ENCODE peak calls at places on chromosomes 2 and 18, in eight cellular contexts. Z is OCI-LY7, M is uterus, T is nephron progenitor cell, P is Panc1, L is MCF 10A, W is neural crest cell, S is GM13977. J is an unnamed sample.

GRCh38 chr2:24881623-24882022 is 38.4 kb downstream of the ADCY3 start:
- DNase-seq in M (no peak), P (no peak), Z (peak; percentile 7), T (no peak), L (no peak), W (no peak), S (no peak), J (no peak)

GRCh38 chr2:62474173-62474572 is 31.8 kb downstream of the TMEM17 start:
- DNase-seq in Z (no peak), M (no peak), P (no peak), T (no peak), L (no peak), W (no peak), S (no peak), J (no peak)

GRCh38 chr18:2086439-2086838 is 484.9 kb downstream of the METTL4 start:
- DNase-seq in Z (no peak), T (no peak), S (no peak), L (no peak), W (no peak), M (no peak), P (no peak), J (no peak)

GRCh38 chr18:22858121-22858520 is 75.0 kb upstream of the RBBP8 start:
- DNase-seq in T (no peak), L (no peak), P (no peak), S (no peak), Z (no peak), M (no peak), W (no peak), J (no peak)

GRCh38 chr18:13276530-13277520 is 58.3 kb downstream of the LDLRAD4 start:
- DNase-seq in W (no peak), S (no peak), P (no peak), T (no peak), Z (no peak), L (no peak), M (no peak), J (no peak)

GRCh38 chr18:3452750-3453539 is 3.0 kb downstream of the TGIF1 start:
- DNase-seq in Z (no peak), S (no peak), M (peak; percentile 29), W (no peak), L (peak; percentile 25), T (no peak), P (no peak), J (no peak)

GRCh38 chr2:74704216-74704615 is 50.2 kb downstream of the SEMA4F start:
- DNase-seq in P (no peak), M (no peak), Z (no peak), S (no peak), L (no peak), W (no peak), T (no peak), J (no peak)

GRCh38 chr2:153476491-153477095 is 2.0 kb downstream of the RPRM start:
- DNase-seq in T (peak; percentile 28), S (no peak), W (no peak), L (no peak), P (no peak), M (peak; percentile 26), Z (no peak), J (no peak)

GRCh38 chr2:120503793-120504571 is 158.0 kb downstream of the INHBB start:
- DNase-seq in T (no peak), Z (no peak), M (no peak), L (peak; percentile 32), S (no peak), W (no peak), P (no peak), J (no peak)

GRCh38 chr2:1990151-1990589 is 245.9 kb upstream of the PXDN start:
- DNase-seq in P (no peak), S (no peak), T (no peak), M (no peak), L (no peak), Z (no peak), W (no peak), J (no peak)

GRCh38 chr18:55343396-55344073 is 244.5 kb downstream of the TCF4 start:
- DNase-seq in T (no peak), S (no peak), P (no peak), L (peak; percentile 25), M (no peak), Z (peak; percentile 26), W (no peak), J (no peak)

GRCh38 chr2:170468557-170468956 is 246.6 kb upstream of the SP5 start:
- DNase-seq in Z (no peak), P (no peak), T (no peak), M (no peak), W (no peak), L (no peak), S (no peak), J (no peak)

GRCh38 chr18:31486165-31486564 is 11.8 kb upstream of the DSG2 start:
- DNase-seq in P (no peak), L (no peak), T (peak; percentile 9), S (no peak), W (no peak), M (peak; percentile 65), Z (no peak), J (no peak)

GRCh38 chr2:212711851-212712250 is 173.2 kb upstream of the ERBB4 start:
- DNase-seq in S (no peak), P (peak; percentile 35), T (no peak), W (no peak), M (no peak), L (peak; percentile 8), Z (no peak), J (no peak)

GRCh38 chr2:920573-920972 is 30.1 kb upstream of the SNTG2 start:
- DNase-seq in W (no peak), S (no peak), L (no peak), Z (no peak), P (no peak), T (no peak), M (no peak), J (no peak)

GRCh38 chr2:164589522-164589921 is 31.8 kb downstream of the GRB14 start:
- DNase-seq in T (no peak), M (no peak), L (no peak), Z (no peak), S (no peak), W (no peak), P (no peak), J (no peak)

GRCh38 chr2:101704046-101704466 is 6.5 kb downstream of the MAP4K4 start:
- DNase-seq in Z (peak; percentile 43), P (no peak), M (peak; percentile 61), W (no peak), L (peak; percentile 83), T (no peak), S (no peak), J (no peak)

GRCh38 chr18:31667185-31667584 is 17.2 kb downstream of the B4GALT6 start:
- DNase-seq in M (no peak), Z (no peak), P (no peak), L (no peak), S (no peak), W (no peak), T (no peak), J (no peak)

GRCh38 chr2:109545828-109546713 is 67.7 kb downstream of the SEPTIN10 start:
- DNase-seq in S (peak; percentile 45), L (peak; percentile 62), Z (peak; percentile 19), W (peak; percentile 74), T (peak; percentile 79), M (peak; percentile 55), P (no peak), J (peak; percentile 49)

GRCh38 chr2:109537565-109538221 is 76.1 kb downstream of the SEPTIN10 start:
- DNase-seq in T (no peak), S (no peak), M (no peak), Z (no peak), W (no peak), L (no peak), P (no peak), J (no peak)

GRCh38 chr2:109538551-109538950 is 75.2 kb downstream of the SEPTIN10 start:
- DNase-seq in Z (no peak), W (no peak), T (no peak), P (no peak), M (no peak), S (no peak), L (no peak), J (no peak)

GRCh38 chr2:109547280-109547679 is 66.5 kb downstream of the SEPTIN10 start:
- DNase-seq in L (no peak), S (no peak), M (no peak), W (no peak), P (no peak), Z (no peak), T (no peak), J (no peak)

GRCh38 chr2:109542384-109542783 is 71.4 kb downstream of the SEPTIN10 start:
- DNase-seq in S (no peak), Z (no peak), T (no peak), P (no peak), M (no peak), W (no peak), L (no peak), J (no peak)
- TF ChIP-seq CTCF in S (no peak), Z (no peak), T (no peak), P (no peak), M (no peak), W (no peak), L (no peak), J (no peak)

GRCh38 chr2:70923378-70924015 is 12.2 kb upstream of the ATP6V1B1 start:
- DNase-seq in M (no peak), T (no peak), P (no peak), S (no peak), L (no peak), Z (peak; percentile 28), W (no peak), J (no peak)
- TF ChIP-seq CTCF in M (no peak), T (no peak), P (peak; percentile 67), S (peak; percentile 30), L (peak; percentile 12), Z (peak; percentile 59), W (peak; percentile 34), J (no peak)

DNA sequence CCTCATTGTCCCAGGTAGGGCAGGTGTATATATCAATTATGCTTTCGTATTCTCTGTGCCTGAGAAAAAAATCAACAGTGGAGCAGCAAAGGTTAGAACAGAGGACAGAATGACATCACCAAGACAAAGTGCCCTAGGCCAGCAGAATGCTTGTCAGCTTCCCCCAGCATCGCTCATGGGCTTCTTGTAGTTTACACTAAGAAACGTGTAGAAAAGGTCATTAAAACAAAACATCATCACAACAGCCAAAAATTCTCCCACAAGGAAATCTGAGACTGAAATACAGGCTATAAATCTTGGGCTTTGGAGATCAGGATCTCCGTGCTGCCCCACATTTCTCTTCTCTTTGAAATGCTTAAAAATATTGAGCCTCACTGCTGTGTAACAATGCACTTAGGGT is 288.0 kb downstream of the TDRD15 start:
- DNase-seq in P (no peak), W (no peak), T (no peak), M (no peak), Z (no peak), S (no peak), L (no peak), J (no peak)
- TF ChIP-seq CTCF in P (no peak), W (no peak), T (no peak), M (no peak), Z (no peak), S (no peak), L (no peak), J (no peak)

DNA sequence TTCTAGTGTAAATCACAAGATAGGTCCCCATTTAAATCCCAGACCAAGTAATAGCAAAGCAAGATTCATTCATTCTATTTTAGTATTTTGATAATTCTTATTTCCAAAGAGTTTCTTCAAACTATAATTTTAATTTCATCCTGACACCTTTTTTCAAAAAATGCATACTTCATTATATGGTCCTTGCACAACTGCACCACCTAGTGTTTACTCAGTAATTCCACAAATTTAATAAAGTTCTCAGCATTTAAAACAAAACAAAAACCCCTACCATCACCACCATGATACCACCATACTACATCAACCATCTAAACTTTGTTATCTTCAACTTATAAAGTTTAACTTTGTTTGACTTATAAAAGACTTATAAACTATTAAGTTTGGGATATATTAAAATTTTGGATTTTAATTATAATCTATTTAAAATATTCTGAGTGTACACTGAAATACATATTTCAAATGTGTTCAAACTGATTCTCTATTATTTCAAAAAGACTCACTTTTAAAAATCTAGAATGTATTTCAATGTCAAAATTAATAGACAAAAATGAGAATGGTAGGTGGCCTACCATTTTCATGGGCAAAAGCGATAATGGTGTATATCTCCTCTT is 44.2 kb downstream of the WDPCP start:
- DNase-seq in L (peak; percentile 29), Z (peak; percentile 30), S (peak; percentile 30), P (no peak), M (no peak), W (no peak), T (no peak), J (peak; percentile 36)
- TF ChIP-seq CTCF in L (peak; percentile 42), Z (peak; percentile 93), S (peak; percentile 53), P (peak; percentile 68), M (peak; percentile 19), W (peak; percentile 67), T (peak; percentile 32), J (peak; percentile 22)

J was measured in GM20000.